ENCODE peak calls at places on chromosomes 7 and 10, in six cellular contexts. X is K562, A is HCT116, N is GM12878, H is H1, K is HepG2. T is an unnamed sample.

GRCh38 chr10:94129393-94130130 is 135.8 kb downstream of the PLCE1 start:
- DNase-seq in X (no peak), A (no peak), N (no peak), H (no peak), K (no peak), T (no peak)

GRCh38 chr10:109957092-109957797 is 33.9 kb upstream of the XPNPEP1 start:
- DNase-seq in X (no peak), A (no peak), N (peak; percentile 86), H (no peak), K (no peak), T (no peak)

GRCh38 chr10:70295321-70295720 is 11.5 kb upstream of the NPFFR1 start:
- DNase-seq in X (no peak), A (no peak), N (no peak), H (no peak), K (no peak), T (no peak)

GRCh38 chr7:2431260-2431867 is 28.0 kb downstream of the CHST12 start:
- DNase-seq in X (peak; percentile 35), A (no peak), N (no peak), H (peak; percentile 51), K (peak; percentile 45), T (peak; percentile 9)

GRCh38 chr10:24952701-24953349 is 419 bp upstream of the PRTFDC1 start:
- DNase-seq in X (peak; percentile 77), A (no peak), N (no peak), H (no peak), K (no peak), T (peak; percentile 31)

GRCh38 chr10:122660696-122661095 is 39.0 kb downstream of the C10orf120 start:
- DNase-seq in X (no peak), A (no peak), N (no peak), H (no peak), K (no peak), T (no peak)

GRCh38 chr10:119299531-119299930 is 92.2 kb downstream of the GRK5 start:
- DNase-seq in X (no peak), A (no peak), N (no peak), H (no peak), K (no peak), T (no peak)

GRCh38 chr10:4034907-4035581 is 250.0 kb upstream of the KLF6 start:
- DNase-seq in X (no peak), A (no peak), N (no peak), H (no peak), K (no peak), T (peak; percentile 6)

GRCh38 chr7:71140264-71140663 is 8.3 kb downstream of the GALNT17 start:
- DNase-seq in X (no peak), A (no peak), N (no peak), H (no peak), K (no peak), T (no peak)

GRCh38 chr10:43955002-43955596 is 306.4 kb upstream of the ZNF32 start:
- DNase-seq in X (no peak), A (no peak), N (no peak), H (no peak), K (no peak), T (no peak)

GRCh38 chr7:16657656-16658279 is 11.8 kb downstream of the BZW2 start:
- DNase-seq in X (peak; percentile 62), A (no peak), N (no peak), H (no peak), K (no peak), T (no peak)

GRCh38 chr7:16661924-16662323 is 15.9 kb downstream of the BZW2 start:
- DNase-seq in X (no peak), A (no peak), N (no peak), H (no peak), K (no peak), T (no peak)

GRCh38 chr7:16655394-16655793 is 9.4 kb downstream of the BZW2 start:
- DNase-seq in X (no peak), A (no peak), N (no peak), H (no peak), K (no peak), T (no peak)

GRCh38 chr7:16660702-16661464 is 14.9 kb downstream of the BZW2 start:
- DNase-seq in X (no peak), A (no peak), N (no peak), H (no peak), K (peak; percentile 82), T (peak; percentile 75)
- TF ChIP-seq MAX in X (no peak), A (peak; percentile 28), N (no peak), H (no peak), K (no peak), T (no peak)

GRCh38 chr7:94655884-94656657 is at the start of gene SGCE:
- DNase-seq in X (peak; percentile 27), A (peak; percentile 26), N (peak; percentile 28), H (peak; percentile 56), K (peak; percentile 65), T (peak; percentile 65)

GRCh38 chr7:94660006-94660405 is 4.1 kb upstream of the SGCE start:
- DNase-seq in X (no peak), A (no peak), N (no peak), H (no peak), K (no peak), T (peak; percentile 27)

GRCh38 chr7:94656925-94657731 is 1.2 kb upstream of the SGCE start:
- DNase-seq in X (no peak), A (peak; percentile 16), N (no peak), H (no peak), K (no peak), T (peak; percentile 55)

GRCh38 chr7:94656658-94656924 is 658 bp upstream of the SGCE start:
- DNase-seq in X (no peak), A (no peak), N (no peak), H (no peak), K (no peak), T (no peak)

DNA sequence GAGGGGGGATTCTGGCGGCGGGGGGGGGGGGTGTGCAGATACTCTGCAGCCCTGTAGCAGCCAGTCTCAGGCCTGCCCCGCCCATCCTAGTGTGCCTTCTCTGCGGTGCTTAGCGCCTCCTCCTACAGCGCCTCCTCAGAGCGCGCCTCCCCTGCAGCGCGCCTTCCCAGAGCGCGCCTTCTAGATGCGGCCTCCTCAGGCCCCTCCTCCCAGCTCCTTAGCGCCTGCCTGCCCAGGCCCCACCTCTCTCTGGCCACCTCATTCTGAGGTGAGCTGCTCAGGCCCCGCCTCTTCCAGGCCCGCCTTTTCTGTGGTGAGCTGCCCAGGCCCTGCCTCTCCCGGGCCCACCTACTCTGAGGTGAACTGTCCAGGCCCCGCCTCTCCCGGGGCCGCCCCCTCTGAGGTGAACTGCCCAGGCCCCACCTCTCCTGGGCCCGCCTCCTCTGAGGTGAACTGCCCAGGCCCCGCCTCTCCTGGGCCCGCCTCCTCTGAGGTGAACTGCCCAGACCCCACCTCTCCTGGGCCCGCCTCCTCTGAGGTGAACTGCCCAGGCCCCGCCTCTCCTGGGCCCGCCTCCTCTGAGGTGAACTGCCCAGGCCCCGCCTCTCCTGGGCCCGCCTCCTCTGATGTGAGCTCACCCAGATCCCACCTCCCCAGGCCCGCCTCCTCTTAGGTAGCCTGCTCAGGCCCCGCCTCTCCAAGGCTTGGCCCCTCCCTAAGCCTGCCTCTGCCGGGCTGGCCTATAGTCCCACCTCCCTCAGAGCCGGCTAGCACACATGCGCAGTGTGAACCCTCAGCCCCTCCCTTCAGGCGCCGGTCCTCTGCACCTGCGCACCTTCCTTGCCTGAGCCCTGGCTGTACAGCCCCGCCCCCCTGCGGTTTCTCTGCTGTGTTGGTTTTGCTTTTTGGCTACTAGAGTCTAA is 2.1 kb upstream of the SGCE start:
- DNase-seq in X (peak; percentile 94), A (peak; percentile 92), N (peak; percentile 83), H (peak; percentile 95), K (peak; percentile 90), T (peak; percentile 95)
- TF ChIP-seq POLR2A in X (no peak), A (no peak), N (peak; percentile 56), H (no peak), K (peak; percentile 44), T (no peak)

DNA sequence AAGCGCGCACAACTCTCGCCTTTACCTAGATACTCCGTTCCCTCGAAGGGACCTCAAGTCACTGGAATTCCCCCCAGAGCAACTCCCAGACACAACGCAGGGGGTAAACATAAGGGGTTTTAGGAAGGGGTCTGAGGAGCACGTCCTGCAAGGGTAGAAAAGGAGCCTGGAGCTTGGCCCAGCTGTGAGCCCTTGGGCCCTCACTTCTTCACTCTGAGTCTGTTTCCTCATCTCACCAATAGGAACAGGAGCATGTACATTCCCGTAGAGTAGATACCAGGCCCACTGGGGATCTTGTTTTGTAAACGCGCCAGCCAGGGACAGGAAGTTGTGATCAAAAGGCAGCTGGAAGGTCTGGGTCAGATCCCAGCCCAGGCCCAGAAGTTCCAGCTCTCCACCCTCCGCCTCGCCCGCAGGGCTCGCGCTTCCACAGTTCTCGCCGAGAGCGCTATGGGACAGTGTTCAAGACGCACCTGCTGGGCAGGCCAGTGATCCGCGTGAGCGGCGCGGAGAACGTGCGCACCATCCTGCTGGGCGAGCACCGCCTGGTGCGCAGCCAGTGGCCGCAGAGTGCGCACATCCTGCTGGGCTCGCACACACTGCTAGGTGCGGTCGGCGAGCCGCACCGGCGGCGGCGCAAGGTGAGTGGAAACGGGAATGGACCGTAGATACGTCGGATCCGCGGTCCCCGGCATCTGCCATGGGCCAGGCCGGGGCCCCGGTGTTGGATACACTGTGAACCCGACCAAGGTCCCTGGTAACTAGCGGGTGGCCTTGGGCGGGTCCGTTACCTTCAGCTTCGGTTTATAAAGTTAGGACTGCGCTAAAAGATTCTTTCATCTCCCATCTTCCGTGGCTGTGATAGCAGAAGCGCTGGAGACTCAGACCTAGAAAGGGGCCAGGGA is 1.2 kb downstream of the CYP26C1 start:
- DNase-seq in X (no peak), A (no peak), N (no peak), H (no peak), K (no peak), T (no peak)
- TF ChIP-seq EZH2 in X (no peak), A (no peak), N (no peak), H (peak; percentile 83), K (no peak), T (no peak)

GRCh38 chr7:157208758-157209413 is 70.2 kb downstream of the UBE3C start:
- DNase-seq in X (no peak), A (no peak), N (no peak), H (no peak), K (no peak), T (no peak)
- TF ChIP-seq MAX in X (no peak), A (no peak), N (no peak), H (no peak), K (no peak), T (no peak)

T was measured in endothelial cell of umbilical vein.